ENCODE peak calls at places on chromosomes 13 and 19, in eight cellular contexts. W, H, A, K, S, I, G and R are unnamed samples.

GRCh38 chr13:27053902-27054595 is 117.6 kb downstream of the USP12 start:
- DNase-seq in S (no peak), W (no peak), A (no peak), K (peak), H (no peak), I (no peak), G (no peak), R (no peak)

GRCh38 chr13:89688908-89689307 is 1658.6 kb upstream of the MIR17HG start:
- DNase-seq in W (peak), G (no peak), H (no peak), S (no peak), K (no peak), A (no peak), I (peak), R (no peak)

GRCh38 chr19:1882089-1882785 is 3.1 kb downstream of the ABHD17A start:
- DNase-seq in I (no peak), H (peak), G (peak), W (no peak), K (no peak), A (no peak), S (no peak), R (peak)

GRCh38 chr19:16698914-16699313 is 20.7 kb upstream of the NWD1 start:
- DNase-seq in A (peak), W (no peak), H (no peak), I (no peak), G (no peak), K (no peak), S (no peak), R (no peak)

GRCh38 chr13:36919206-36919832 is 719 bp downstream of the SMAD9 start:
- DNase-seq in I (peak), A (no peak), K (peak), S (no peak), W (no peak), H (peak), G (no peak), R (no peak)

GRCh38 chr13:25478186-25478585 is 106.4 kb downstream of the ATP8A2 start:
- DNase-seq in A (no peak), S (no peak), H (no peak), G (no peak), W (no peak), I (no peak), K (no peak), R (no peak)

GRCh38 chr13:31431722-31432137 is 232.0 kb downstream of the B3GLCT start:
- DNase-seq in W (peak), H (peak), A (peak), G (peak), S (peak), K (peak), I (peak), R (no peak)

GRCh38 chr19:17889609-17890214 is 18.0 kb downstream of the SLC5A5 start:
- DNase-seq in A (no peak), G (no peak), W (no peak), H (peak), S (peak), K (no peak), I (peak), R (no peak)

GRCh38 chr13:42757678-42758420 is 23.5 kb upstream of the FAM216B start:
- DNase-seq in W (no peak), S (no peak), K (no peak), G (no peak), A (no peak), H (no peak), I (no peak), R (no peak)

GRCh38 chr19:54464624-54465266 is 1.2 kb upstream of the LENG9 start:
- DNase-seq in S (peak), W (peak), H (peak), A (peak), K (peak), G (peak), I (peak), R (peak)

GRCh38 chr19:32397736-32398135 is 7.8 kb upstream of the DPY19L3 start:
- DNase-seq in W (no peak), S (no peak), G (no peak), I (no peak), A (no peak), K (peak), H (no peak), R (no peak)

GRCh38 chr13:43303040-43303729 is 279.8 kb downstream of the DNAJC15 start:
- DNase-seq in S (no peak), W (peak), H (peak), I (peak), A (peak), G (no peak), K (peak), R (no peak)

GRCh38 chr19:6253886-6254285 is 25.9 kb downstream of the MLLT1 start:
- DNase-seq in W (no peak), G (no peak), K (no peak), A (no peak), I (no peak), H (no peak), S (no peak), R (no peak)

DNA sequence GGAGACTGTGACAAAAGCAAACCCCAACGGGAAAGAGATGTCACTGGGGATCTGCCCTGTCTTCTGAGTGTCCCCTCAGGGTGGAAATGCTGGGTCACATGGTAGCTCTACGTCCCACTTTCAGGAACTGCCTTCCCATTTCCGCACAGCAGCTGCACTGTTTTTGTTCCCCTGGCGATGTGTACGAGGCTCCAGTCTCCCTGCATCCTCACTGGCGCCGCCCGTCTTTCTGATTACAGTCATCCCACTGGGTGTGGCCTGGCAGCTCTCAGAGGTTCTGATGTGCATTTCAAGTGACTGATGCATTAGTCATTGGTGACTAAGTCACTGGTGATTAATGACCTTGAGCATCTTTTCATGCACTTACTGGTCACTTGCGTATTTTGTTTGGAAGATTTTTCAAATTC is 21.2 kb downstream of the PCID2 start:
- DNase-seq in K (peak), I (peak), S (peak), G (no peak), A (peak), H (peak), W (peak), R (peak)
- TF ChIP-seq CTCF in K (peak), I (no peak), S (no peak), G (no peak), A (no peak), H (no peak), W (no peak), R (no peak)

DNA sequence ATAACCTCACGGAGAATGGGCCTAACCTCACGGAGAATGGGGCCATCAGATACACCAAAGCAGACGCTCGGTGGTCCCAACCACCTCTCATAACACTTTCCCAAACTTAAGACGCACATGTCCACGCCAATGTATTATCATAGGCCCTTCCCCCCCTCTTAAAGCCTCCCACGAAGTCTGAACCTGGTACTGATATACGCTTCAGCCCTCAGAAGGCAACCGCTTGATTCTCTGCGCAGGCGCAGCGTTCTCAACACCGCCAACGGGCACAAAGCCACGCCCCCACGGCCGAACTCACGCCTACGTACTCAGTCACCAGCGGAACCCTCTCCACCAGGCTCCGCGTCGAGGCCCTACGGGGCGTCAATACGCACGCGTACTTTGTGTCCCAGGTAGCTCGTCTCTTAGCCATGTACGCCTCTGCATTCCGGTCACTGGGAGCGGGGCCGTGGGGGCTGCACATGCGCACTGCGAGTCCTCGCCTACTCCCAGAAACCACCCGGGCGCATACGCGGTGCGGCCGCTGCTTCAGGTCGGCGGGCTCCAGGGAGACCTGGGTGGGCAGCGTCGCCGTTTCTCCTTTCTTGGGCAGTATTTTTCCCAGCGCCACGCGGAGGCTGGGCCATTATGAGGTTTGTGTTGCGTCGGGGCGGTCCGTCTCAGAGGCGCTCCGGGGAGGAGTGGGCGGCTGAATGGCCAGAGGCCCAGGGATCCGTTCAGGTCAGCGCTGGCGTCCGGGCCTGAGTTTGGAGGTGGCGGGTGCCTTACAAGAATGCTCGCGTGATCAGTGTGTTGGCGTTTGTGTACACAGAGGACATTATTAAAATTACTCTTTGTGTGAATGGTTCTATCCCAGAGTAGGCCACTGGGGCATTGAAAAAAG is 25.3 kb downstream of the ZNF582 start:
- DNase-seq in A (peak), H (peak), I (peak), W (peak), S (peak), G (peak), K (peak), R (peak)
- TF ChIP-seq CTCF in A (no peak), H (no peak), I (no peak), W (no peak), S (no peak), G (no peak), K (no peak), R (no peak)

GRCh38 chr13:54627973-54628372 is 1599.4 kb downstream of the OLFM4 start:
- DNase-seq in G (no peak), W (no peak), K (no peak), H (no peak), S (no peak), A (no peak), I (no peak), R (no peak)
- TF ChIP-seq CTCF in G (no peak), W (no peak), K (no peak), H (no peak), S (no peak), A (no peak), I (no peak), R (no peak)

GRCh38 chr19:19627716-19628498 is at the start of gene LPAR2:
- DNase-seq in A (peak), G (peak), K (peak), S (peak), W (no peak), H (peak), I (peak), R (no peak)
- TF ChIP-seq CTCF in A (no peak), G (no peak), K (no peak), S (no peak), W (no peak), H (no peak), I (no peak), R (no peak)